ENCODE peak calls at places on chromosomes 6 and 20, in nine cellular contexts. Q is GM13976, G is IMR-90, Z is BJ, E is left ventricle myocardium inferior, B is cardiac muscle cell, O is pancreas, H is GM12865, S is lower lobe of right lung. Y is an unnamed sample.

GRCh38 chr6:137967689-137968467 is 100.8 kb downstream of the TNFAIP3 start:
- DNase-seq in Q (no peak), G (no peak), Z (peak; percentile 20), E (no peak), B (no peak), O (no peak), H (no peak), S (no peak), Y (no peak)

GRCh38 chr6:33104893-33105292 is 29.1 kb downstream of the HLA-DPB1 start:
- DNase-seq in Q (no peak), G (no peak), Z (no peak), E (no peak), B (no peak), O (no peak), H (no peak), S (no peak), Y (no peak)

GRCh38 chr20:43690943-43691598 is 24.2 kb downstream of the MYBL2 start:
- DNase-seq in Q (no peak), G (no peak), Z (no peak), E (no peak), B (no peak), O (no peak), H (no peak), S (no peak), Y (no peak)

GRCh38 chr6:73394577-73395354 is at the start of gene DDX43:
- DNase-seq in Q (no peak), G (no peak), Z (no peak), E (peak; percentile 55), B (no peak), O (peak; percentile 72), H (peak; percentile 94), S (peak; percentile 81), Y (no peak)

GRCh38 chr6:168698923-168699322 is 257.9 kb downstream of the SMOC2 start:
- DNase-seq in Q (no peak), G (no peak), Z (no peak), E (no peak), B (no peak), O (no peak), H (no peak), S (no peak), Y (no peak)

GRCh38 chr20:8155848-8156602 is 24.0 kb downstream of the PLCB1 start:
- DNase-seq in Q (no peak), G (peak; percentile 22), Z (no peak), E (no peak), B (no peak), O (no peak), H (no peak), S (no peak), Y (no peak)

GRCh38 chr20:33709398-33709797 is 10.7 kb downstream of the PXMP4 start:
- DNase-seq in Q (no peak), G (no peak), Z (no peak), E (no peak), B (no peak), O (no peak), H (no peak), S (no peak), Y (no peak)

GRCh38 chr20:30513050-30513628 is 744.3 kb upstream of the DEFB115 start:
- DNase-seq in Q (no peak), G (no peak), Z (no peak), E (no peak), B (no peak), O (no peak), H (no peak), S (no peak), Y (no peak)

GRCh38 chr6:39841291-39841690 is 49.1 kb downstream of the DAAM2 start:
- DNase-seq in Q (no peak), G (peak; percentile 11), Z (no peak), E (no peak), B (peak; percentile 44), O (no peak), H (no peak), S (no peak), Y (no peak)

GRCh38 chr6:71383891-71384489 is 95.4 kb downstream of the OGFRL1 start:
- DNase-seq in Q (peak; percentile 10), G (peak; percentile 72), Z (no peak), E (no peak), B (peak; percentile 35), O (no peak), H (peak; percentile 39), S (no peak), Y (peak; percentile 25)

GRCh38 chr6:129889580-129889979 is 28.5 kb upstream of the TMEM244 start:
- DNase-seq in Q (no peak), G (peak; percentile 91), Z (peak; percentile 56), E (no peak), B (no peak), O (no peak), H (no peak), S (no peak), Y (no peak)

GRCh38 chr20:2332711-2333110 is 36.9 kb downstream of the TGM3 start:
- DNase-seq in Q (no peak), G (no peak), Z (no peak), E (no peak), B (no peak), O (no peak), H (no peak), S (no peak), Y (no peak)

GRCh38 chr6:81977488-81977887 is 225.0 kb upstream of the TENT5A start:
- DNase-seq in Q (no peak), G (peak; percentile 59), Z (no peak), E (no peak), B (no peak), O (no peak), H (no peak), S (no peak), Y (no peak)

GRCh38 chr20:63740070-63740500 is 509 bp downstream of the SLC2A4RG start:
- DNase-seq in Q (peak; percentile 75), G (peak; percentile 7), Z (no peak), E (peak; percentile 55), B (peak; percentile 64), O (peak; percentile 75), H (peak; percentile 60), S (peak; percentile 68), Y (peak; percentile 64)

GRCh38 chr6:154341876-154342275 is 14.7 kb downstream of the IPCEF1 start:
- DNase-seq in Q (no peak), G (peak; percentile 14), Z (no peak), E (no peak), B (no peak), O (no peak), H (no peak), S (no peak), Y (no peak)

GRCh38 chr20:64212750-64213149 is 42.8 kb upstream of the PCMTD2 start:
- DNase-seq in Q (no peak), G (peak; percentile 63), Z (no peak), E (peak; percentile 71), B (no peak), O (no peak), H (no peak), S (no peak), Y (no peak)

GRCh38 chr6:137727206-137727605 is 139.9 kb upstream of the TNFAIP3 start:
- DNase-seq in Q (no peak), G (peak; percentile 42), Z (no peak), E (no peak), B (no peak), O (no peak), H (no peak), S (no peak), Y (no peak)

GRCh38 chr6:151870375-151870774 is 62.9 kb downstream of the ESR1 start:
- DNase-seq in Q (no peak), G (no peak), Z (no peak), E (no peak), B (no peak), O (no peak), H (no peak), S (no peak), Y (no peak)

GRCh38 chr6:131488780-131489179 is 84.2 kb upstream of the ARG1 start:
- DNase-seq in Q (no peak), G (peak; percentile 1), Z (no peak), E (no peak), B (no peak), O (no peak), H (no peak), S (no peak), Y (no peak)

GRCh38 chr6:158737710-158738615 is 81.2 kb downstream of the EZR start:
- DNase-seq in Q (no peak), G (peak; percentile 65), Z (no peak), E (no peak), B (no peak), O (no peak), H (no peak), S (no peak), Y (no peak)

GRCh38 chr6:17907467-17908229 is 79.8 kb downstream of the KIF13A start:
- DNase-seq in Q (no peak), G (peak; percentile 100), Z (peak; percentile 95), E (peak; percentile 46), B (no peak), O (no peak), H (peak; percentile 10), S (peak; percentile 68), Y (no peak)

GRCh38 chr20:18011951-18012645 is 43.3 kb downstream of the MGME1 start:
- DNase-seq in Q (no peak), G (no peak), Z (no peak), E (no peak), B (no peak), O (no peak), H (no peak), S (no peak), Y (no peak)

GRCh38 chr20:44750081-44750805 is 4.6 kb downstream of the KCNK15 start:
- DNase-seq in Q (no peak), G (no peak), Z (no peak), E (no peak), B (no peak), O (no peak), H (no peak), S (no peak), Y (no peak)
- TF ChIP-seq CTCF in Q (no peak), G (peak; percentile 42), Z (peak; percentile 12), E (peak; percentile 68), B (peak; percentile 17), O (no peak), H (no peak), S (peak; percentile 51), Y (no peak)

GRCh38 chr6:160221423-160221822 is 37.2 kb downstream of the SLC22A2 start:
- DNase-seq in Q (no peak), G (no peak), Z (no peak), E (no peak), B (no peak), O (no peak), H (peak; percentile 12), S (no peak), Y (no peak)
- TF ChIP-seq CTCF in Q (no peak), G (no peak), Z (no peak), E (no peak), B (peak; percentile 49), O (no peak), H (no peak), S (peak; percentile 8), Y (no peak)

DNA sequence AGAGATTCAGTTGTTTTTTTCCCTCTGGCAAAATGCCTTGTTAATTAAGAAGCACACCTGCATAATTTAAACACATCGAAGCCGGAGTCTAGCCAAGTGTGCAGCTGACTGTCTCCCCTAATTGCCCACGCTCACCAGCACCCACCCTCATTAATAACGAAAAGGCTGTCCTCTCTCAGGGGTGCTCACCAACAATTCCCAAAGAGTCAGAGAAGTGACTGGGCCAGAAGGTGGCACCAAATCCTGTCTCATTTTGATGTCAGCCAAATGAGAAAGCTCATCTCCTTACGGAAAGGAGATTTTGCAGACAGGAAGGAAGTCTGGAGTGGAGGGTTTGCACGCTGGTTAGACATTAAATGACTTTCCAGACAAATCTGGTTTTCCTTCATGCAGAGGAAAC is 60.7 kb upstream of the MC3R start:
- DNase-seq in Q (no peak), G (no peak), Z (no peak), E (no peak), B (no peak), O (no peak), H (no peak), S (no peak), Y (no peak)
- TF ChIP-seq CTCF in Q (no peak), G (no peak), Z (no peak), E (no peak), B (no peak), O (no peak), H (no peak), S (no peak), Y (no peak)

GRCh38 chr20:4227085-4227821 is 211.9 kb upstream of the RNF24 start:
- DNase-seq in Q (no peak), G (peak; percentile 73), Z (peak; percentile 30), E (no peak), B (no peak), O (no peak), H (peak; percentile 14), S (no peak), Y (no peak)
- TF ChIP-seq CTCF in Q (peak; percentile 32), G (peak; percentile 62), Z (peak; percentile 73), E (peak; percentile 40), B (peak; percentile 61), O (no peak), H (peak; percentile 42), S (peak; percentile 24), Y (peak; percentile 19)

Y was measured in nephron progenitor cell.